ENCODE peak calls at places on chromosomes 11 and 22, in six cellular contexts. One of them, this sample, is unnamed.

GRCh38 chr22:38219644-38220043 is 17.9 kb downstream of the MAFF start:
- DNase-seq in IMR-90: no peak
- DNase-seq in mesenchymal stem cell: no peak
- DNase-seq in trophoblast cell: no peak
- DNase-seq in H1: no peak
- DNase-seq in neuronal stem cell: no peak
- DNase-seq in this sample: no peak

GRCh38 chr11:117072517-117073218 is 25.6 kb downstream of the SIK3 start:
- DNase-seq in IMR-90: peak
- DNase-seq in mesenchymal stem cell: peak
- DNase-seq in trophoblast cell: peak
- DNase-seq in H1: no peak
- DNase-seq in neuronal stem cell: no peak
- DNase-seq in this sample: peak

GRCh38 chr22:50612715-50613221 is 12.2 kb downstream of the MAPK8IP2 start:
- DNase-seq in IMR-90: no peak
- DNase-seq in mesenchymal stem cell: no peak
- DNase-seq in trophoblast cell: no peak
- DNase-seq in H1: no peak
- DNase-seq in neuronal stem cell: no peak
- DNase-seq in this sample: peak

GRCh38 chr11:7143908-7144307 is 55.1 kb downstream of the RBMXL2 start:
- DNase-seq in IMR-90: peak
- DNase-seq in mesenchymal stem cell: peak
- DNase-seq in trophoblast cell: no peak
- DNase-seq in H1: no peak
- DNase-seq in neuronal stem cell: peak
- DNase-seq in this sample: peak

GRCh38 chr11:1939006-1939626 is 8.0 kb upstream of the MRPL23 start:
- DNase-seq in IMR-90: no peak
- DNase-seq in mesenchymal stem cell: no peak
- DNase-seq in trophoblast cell: no peak
- DNase-seq in H1: no peak
- DNase-seq in neuronal stem cell: no peak
- DNase-seq in this sample: no peak

GRCh38 chr11:73257342-73258103 is 14.6 kb upstream of the P2RY6 start:
- DNase-seq in IMR-90: peak
- DNase-seq in mesenchymal stem cell: peak
- DNase-seq in trophoblast cell: peak
- DNase-seq in H1: no peak
- DNase-seq in neuronal stem cell: no peak
- DNase-seq in this sample: peak

GRCh38 chr11:126415669-126416420 is 60.4 kb downstream of the ST3GAL4 start:
- DNase-seq in IMR-90: no peak
- DNase-seq in mesenchymal stem cell: no peak
- DNase-seq in trophoblast cell: no peak
- DNase-seq in H1: no peak
- DNase-seq in neuronal stem cell: no peak
- DNase-seq in this sample: no peak

GRCh38 chr11:2298795-2299747 is 2.6 kb downstream of the C11orf21 start:
- DNase-seq in IMR-90: no peak
- DNase-seq in mesenchymal stem cell: no peak
- DNase-seq in trophoblast cell: peak
- DNase-seq in H1: peak
- DNase-seq in neuronal stem cell: peak
- DNase-seq in this sample: peak

GRCh38 chr11:10350341-10350740 is 45.5 kb downstream of the ADM start:
- DNase-seq in IMR-90: peak
- DNase-seq in mesenchymal stem cell: peak
- DNase-seq in trophoblast cell: peak
- DNase-seq in H1: peak
- DNase-seq in neuronal stem cell: no peak
- DNase-seq in this sample: peak

GRCh38 chr11:9109858-9110731 is 18.7 kb upstream of the SCUBE2 start:
- DNase-seq in IMR-90: peak
- DNase-seq in mesenchymal stem cell: peak
- DNase-seq in trophoblast cell: no peak
- DNase-seq in H1: no peak
- DNase-seq in neuronal stem cell: no peak
- DNase-seq in this sample: no peak

GRCh38 chr11:78190374-78190773 is 1.7 kb downstream of the USP35 start:
- DNase-seq in IMR-90: no peak
- DNase-seq in mesenchymal stem cell: peak
- DNase-seq in trophoblast cell: no peak
- DNase-seq in H1: no peak
- DNase-seq in neuronal stem cell: no peak
- DNase-seq in this sample: no peak

GRCh38 chr11:12247543-12248287 is 129.7 kb upstream of the PARVA start:
- DNase-seq in IMR-90: no peak
- DNase-seq in mesenchymal stem cell: no peak
- DNase-seq in trophoblast cell: no peak
- DNase-seq in H1: no peak
- DNase-seq in neuronal stem cell: no peak
- DNase-seq in this sample: no peak

GRCh38 chr11:126716456-126717083 is 284.0 kb downstream of the KIRREL3 start:
- DNase-seq in IMR-90: peak
- DNase-seq in mesenchymal stem cell: peak
- DNase-seq in trophoblast cell: peak
- DNase-seq in H1: no peak
- DNase-seq in neuronal stem cell: no peak
- DNase-seq in this sample: peak

GRCh38 chr22:37454857-37455686 is 27.8 kb upstream of the ELFN2 start:
- DNase-seq in IMR-90: peak
- DNase-seq in mesenchymal stem cell: peak
- DNase-seq in trophoblast cell: peak
- DNase-seq in H1: no peak
- DNase-seq in neuronal stem cell: no peak
- DNase-seq in this sample: peak

GRCh38 chr11:126834149-126834548 is 166.4 kb downstream of the KIRREL3 start:
- DNase-seq in IMR-90: peak
- DNase-seq in mesenchymal stem cell: peak
- DNase-seq in trophoblast cell: no peak
- DNase-seq in H1: no peak
- DNase-seq in neuronal stem cell: no peak
- DNase-seq in this sample: no peak

GRCh38 chr22:41305646-41306045 is 4.3 kb downstream of the ZC3H7B start:
- DNase-seq in IMR-90: peak
- DNase-seq in mesenchymal stem cell: peak
- DNase-seq in trophoblast cell: no peak
- DNase-seq in H1: no peak
- DNase-seq in neuronal stem cell: no peak
- DNase-seq in this sample: no peak

GRCh38 chr11:304915-305833 is 2.4 kb upstream of the IFITM2 start:
- DNase-seq in IMR-90: peak
- DNase-seq in mesenchymal stem cell: peak
- DNase-seq in trophoblast cell: peak
- DNase-seq in H1: no peak
- DNase-seq in neuronal stem cell: peak
- DNase-seq in this sample: peak

GRCh38 chr22:19065298-19065859 is 56.8 kb downstream of the DGCR2 start:
- DNase-seq in IMR-90: no peak
- DNase-seq in mesenchymal stem cell: no peak
- DNase-seq in trophoblast cell: no peak
- DNase-seq in H1: no peak
- DNase-seq in neuronal stem cell: no peak
- DNase-seq in this sample: no peak

GRCh38 chr22:49390954-49391353 is 436.7 kb downstream of the BRD1 start:
- DNase-seq in IMR-90: no peak
- DNase-seq in mesenchymal stem cell: no peak
- DNase-seq in trophoblast cell: no peak
- DNase-seq in H1: no peak
- DNase-seq in neuronal stem cell: no peak
- DNase-seq in this sample: no peak

GRCh38 chr22:25630446-25630845 is 66.0 kb downstream of the GRK3 start:
- DNase-seq in IMR-90: no peak
- DNase-seq in mesenchymal stem cell: no peak
- DNase-seq in trophoblast cell: no peak
- DNase-seq in H1: no peak
- DNase-seq in neuronal stem cell: no peak
- DNase-seq in this sample: no peak

GRCh38 chr11:3049430-3050243 is 7.6 kb downstream of the CARS1 start:
- DNase-seq in IMR-90: peak
- DNase-seq in mesenchymal stem cell: peak
- DNase-seq in trophoblast cell: peak
- DNase-seq in H1: no peak
- DNase-seq in neuronal stem cell: no peak
- DNase-seq in this sample: no peak

GRCh38 chr11:123413636-123414035 is 16.4 kb upstream of the GRAMD1B start:
- DNase-seq in IMR-90: peak
- DNase-seq in mesenchymal stem cell: peak
- DNase-seq in trophoblast cell: no peak
- DNase-seq in H1: no peak
- DNase-seq in neuronal stem cell: no peak
- DNase-seq in this sample: no peak

GRCh38 chr11:119319136-119319701 is 2.3 kb upstream of the MCAM start:
- DNase-seq in IMR-90: no peak
- DNase-seq in mesenchymal stem cell: no peak
- DNase-seq in trophoblast cell: peak
- DNase-seq in H1: no peak
- DNase-seq in neuronal stem cell: no peak
- DNase-seq in this sample: no peak

GRCh38 chr11:119318240-119319135 is 1.6 kb upstream of the MCAM start:
- DNase-seq in IMR-90: peak
- DNase-seq in mesenchymal stem cell: peak
- DNase-seq in trophoblast cell: peak
- DNase-seq in H1: no peak
- DNase-seq in neuronal stem cell: no peak
- DNase-seq in this sample: peak

GRCh38 chr11:119320593-119321524 is 3.9 kb upstream of the MCAM start:
- DNase-seq in IMR-90: peak
- DNase-seq in mesenchymal stem cell: peak
- DNase-seq in trophoblast cell: no peak
- DNase-seq in H1: no peak
- DNase-seq in neuronal stem cell: no peak
- DNase-seq in this sample: peak

GRCh38 chr11:119317592-119318239 is 786 bp upstream of the MCAM start:
- DNase-seq in IMR-90: no peak
- DNase-seq in mesenchymal stem cell: no peak
- DNase-seq in trophoblast cell: peak
- DNase-seq in H1: no peak
- DNase-seq in neuronal stem cell: no peak
- DNase-seq in this sample: no peak

GRCh38 chr11:119319702-119320592 is 3.0 kb upstream of the MCAM start:
- DNase-seq in IMR-90: no peak
- DNase-seq in mesenchymal stem cell: no peak
- DNase-seq in trophoblast cell: no peak
- DNase-seq in H1: no peak
- DNase-seq in neuronal stem cell: no peak
- DNase-seq in this sample: peak
- H3K4me3 ChIP-seq in IMR-90: no peak
- H3K4me3 ChIP-seq in mesenchymal stem cell: no peak
- H3K4me3 ChIP-seq in trophoblast cell: no peak
- H3K4me3 ChIP-seq in H1: peak
- H3K4me3 ChIP-seq in neuronal stem cell: no peak
- H3K4me3 ChIP-seq in this sample: no peak

GRCh38 chr22:36329217-36330078 is 58.3 kb downstream of the MYH9 start:
- DNase-seq in IMR-90: peak
- DNase-seq in mesenchymal stem cell: peak
- DNase-seq in trophoblast cell: peak
- DNase-seq in H1: peak
- DNase-seq in neuronal stem cell: peak
- DNase-seq in this sample: peak
- H2AK5ac ChIP-seq in IMR-90: peak
- H2AK5ac ChIP-seq in mesenchymal stem cell: peak
- H2AK5ac ChIP-seq in trophoblast cell: peak
- H2AK5ac ChIP-seq in H1: peak
- H2AK5ac ChIP-seq in neuronal stem cell: peak
- H2AK5ac ChIP-seq in this sample: peak

GRCh38 chr22:47053013-47053864 is 290.8 kb downstream of the TBC1D22A start:
- DNase-seq in IMR-90: no peak
- DNase-seq in mesenchymal stem cell: no peak
- DNase-seq in trophoblast cell: no peak
- DNase-seq in H1: no peak
- DNase-seq in neuronal stem cell: no peak
- DNase-seq in this sample: no peak

GRCh38 chr22:47051435-47052175 is 289.2 kb downstream of the TBC1D22A start:
- DNase-seq in IMR-90: no peak
- DNase-seq in mesenchymal stem cell: no peak
- DNase-seq in trophoblast cell: no peak
- DNase-seq in H1: no peak
- DNase-seq in neuronal stem cell: no peak
- DNase-seq in this sample: no peak

GRCh38 chr22:47053865-47054185 is 291.4 kb downstream of the TBC1D22A start:
- DNase-seq in IMR-90: peak
- DNase-seq in mesenchymal stem cell: peak
- DNase-seq in trophoblast cell: no peak
- DNase-seq in H1: no peak
- DNase-seq in neuronal stem cell: no peak
- DNase-seq in this sample: no peak

GRCh38 chr22:47050601-47051051 is 288.2 kb downstream of the TBC1D22A start:
- DNase-seq in IMR-90: no peak
- DNase-seq in mesenchymal stem cell: no peak
- DNase-seq in trophoblast cell: no peak
- DNase-seq in H1: no peak
- DNase-seq in neuronal stem cell: no peak
- DNase-seq in this sample: no peak

DNA sequence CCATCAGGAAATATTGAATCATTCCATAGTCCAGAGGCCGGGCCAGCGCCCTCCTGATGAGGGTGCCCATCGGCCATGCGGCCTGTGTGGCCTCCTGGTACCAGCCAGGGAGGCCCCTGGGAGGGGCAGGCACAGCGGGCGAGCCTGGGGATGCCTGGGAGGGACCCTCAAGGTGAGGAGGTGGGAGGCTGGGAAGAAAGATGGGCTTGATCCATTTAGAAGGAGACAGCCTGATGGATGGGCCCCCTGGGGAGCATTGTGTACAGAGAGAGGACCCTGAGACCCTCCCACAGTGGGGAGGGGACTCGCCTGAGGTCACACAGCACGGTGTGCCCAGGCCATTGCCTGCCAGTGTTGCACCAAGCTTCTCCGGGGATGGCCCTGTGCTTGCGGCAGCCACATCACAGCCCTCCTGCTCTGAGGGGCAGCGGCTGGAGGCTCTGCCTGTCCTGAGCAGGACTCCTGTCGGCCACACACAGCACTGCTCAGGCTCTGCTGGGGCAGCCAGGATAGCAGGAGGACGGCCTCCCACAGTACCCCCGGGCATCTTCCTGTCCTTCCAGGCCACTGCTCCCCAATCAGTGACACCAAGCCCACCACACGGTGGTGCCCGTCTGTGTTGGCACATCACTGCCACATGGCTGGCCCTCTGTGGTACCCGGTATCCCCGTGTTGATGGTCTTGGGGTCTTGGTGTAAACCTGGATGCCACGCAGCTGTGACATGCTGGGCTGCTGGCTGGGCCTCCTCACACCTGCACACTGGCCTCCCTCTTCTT is 290.0 kb downstream of the TBC1D22A start:
- DNase-seq in IMR-90: no peak
- DNase-seq in mesenchymal stem cell: no peak
- DNase-seq in trophoblast cell: no peak
- DNase-seq in H1: no peak
- DNase-seq in neuronal stem cell: no peak
- DNase-seq in this sample: no peak
- H3K4ac ChIP-seq in IMR-90: no peak
- H3K4ac ChIP-seq in mesenchymal stem cell: no peak
- H3K4ac ChIP-seq in trophoblast cell: no peak
- H3K4ac ChIP-seq in H1: no peak
- H3K4ac ChIP-seq in neuronal stem cell: peak
- H3K4ac ChIP-seq in this sample: no peak

GRCh38 chr11:46345881-46346484 is 1.3 kb upstream of the DGKZ start:
- DNase-seq in IMR-90: no peak
- DNase-seq in mesenchymal stem cell: no peak
- DNase-seq in trophoblast cell: no peak
- DNase-seq in H1: no peak
- DNase-seq in neuronal stem cell: no peak
- DNase-seq in this sample: no peak
- H3K4me3 ChIP-seq in IMR-90: no peak
- H3K4me3 ChIP-seq in mesenchymal stem cell: no peak
- H3K4me3 ChIP-seq in trophoblast cell: no peak
- H3K4me3 ChIP-seq in H1: no peak
- H3K4me3 ChIP-seq in neuronal stem cell: no peak
- H3K4me3 ChIP-seq in this sample: no peak

This sample was measured in mesendoderm.